ENCODE peak calls at places on chromosomes 5 and 9, in seven cellular contexts. T is CD8-positive, alpha-beta T cell; J is RWPE2; P is fibroblast of lung; R is psoas muscle; G is left ventricle myocardium inferior; K is endodermal cell. B is an unnamed sample. For H3K27me3, the result is how much of the 10 kb centered on the place peaks cover.

GRCh38 chr5:61245936-61246335 is 83.7 kb upstream of the SMIM15 start:
- DNase-seq in T (no peak), J (no peak), P (no peak), R (no peak), G (no peak), K (no peak), B (no peak)

GRCh38 chr5:179217356-179217755 is 127.9 kb downstream of the ADAMTS2 start:
- DNase-seq in T (no peak), J (no peak), P (peak), R (no peak), G (no peak), K (no peak), B (no peak)

GRCh38 chr9:92350129-92350739 is 24.5 kb downstream of the CENPP start:
- DNase-seq in T (no peak), J (no peak), P (peak), R (no peak), G (no peak), K (no peak), B (no peak)

GRCh38 chr9:83477571-83477970 is 60.6 kb downstream of the FRMD3 start:
- DNase-seq in T (no peak), J (no peak), P (no peak), R (no peak), G (no peak), K (no peak), B (no peak)

GRCh38 chr9:20941177-20941690 is 90.2 kb downstream of the HACD4 start:
- DNase-seq in T (peak), J (no peak), P (peak), R (no peak), G (peak), K (peak), B (no peak)

GRCh38 chr5:170238456-170238855 is 5.7 kb downstream of the C5orf58 start:
- DNase-seq in T (no peak), J (no peak), P (no peak), R (no peak), G (no peak), K (no peak), B (no peak)

GRCh38 chr5:172178301-172179031 is 9.6 kb downstream of the STK10 start:
- DNase-seq in T (peak), J (no peak), P (no peak), R (no peak), G (no peak), K (no peak), B (no peak)

GRCh38 chr5:74651710-74652109 is 11.2 kb upstream of the ENC1 start:
- DNase-seq in T (no peak), J (no peak), P (no peak), R (no peak), G (no peak), K (no peak), B (no peak)

GRCh38 chr5:120779674-120780073 is 315.6 kb downstream of the PRR16 start:
- DNase-seq in T (no peak), J (no peak), P (peak), R (no peak), G (no peak), K (no peak), B (no peak)

GRCh38 chr5:172637740-172638139 is 3.3 kb upstream of the NEURL1B start:
- DNase-seq in T (no peak), J (peak), P (no peak), R (no peak), G (no peak), K (no peak), B (no peak)

GRCh38 chr5:89399553-89399952 is 516.6 kb upstream of the MEF2C start:
- DNase-seq in T (no peak), J (no peak), P (no peak), R (no peak), G (no peak), K (no peak), B (no peak)

GRCh38 chr5:133664422-133664821 is 52.1 kb upstream of the FSTL4 start:
- DNase-seq in T (no peak), J (peak), P (no peak), R (no peak), G (no peak), K (peak), B (no peak)

GRCh38 chr5:57889558-57889957 is 406.9 kb upstream of the ACTBL2 start:
- DNase-seq in T (no peak), J (peak), P (peak), R (no peak), G (no peak), K (peak), B (no peak)

GRCh38 chr5:51465165-51465564 is 81.9 kb downstream of the ISL1 start:
- DNase-seq in T (no peak), J (no peak), P (no peak), R (no peak), G (no peak), K (no peak), B (no peak)

GRCh38 chr9:114303977-114304376 is 18.9 kb upstream of the ORM1 start:
- DNase-seq in T (no peak), J (peak), P (no peak), R (no peak), G (no peak), K (no peak), B (no peak)

GRCh38 chr5:54895816-54896341 is 89.5 kb downstream of the ESM1 start:
- DNase-seq in T (no peak), J (no peak), P (peak), R (no peak), G (no peak), K (peak), B (no peak)

GRCh38 chr9:91192785-91193657 is 168.7 kb downstream of the AUH start:
- DNase-seq in T (peak), J (no peak), P (peak), R (peak), G (peak), K (peak), B (peak)

GRCh38 chr5:173138707-173139106 is 5.6 kb upstream of the BNIP1 start:
- DNase-seq in T (no peak), J (no peak), P (no peak), R (no peak), G (no peak), K (no peak), B (no peak)

DNA sequence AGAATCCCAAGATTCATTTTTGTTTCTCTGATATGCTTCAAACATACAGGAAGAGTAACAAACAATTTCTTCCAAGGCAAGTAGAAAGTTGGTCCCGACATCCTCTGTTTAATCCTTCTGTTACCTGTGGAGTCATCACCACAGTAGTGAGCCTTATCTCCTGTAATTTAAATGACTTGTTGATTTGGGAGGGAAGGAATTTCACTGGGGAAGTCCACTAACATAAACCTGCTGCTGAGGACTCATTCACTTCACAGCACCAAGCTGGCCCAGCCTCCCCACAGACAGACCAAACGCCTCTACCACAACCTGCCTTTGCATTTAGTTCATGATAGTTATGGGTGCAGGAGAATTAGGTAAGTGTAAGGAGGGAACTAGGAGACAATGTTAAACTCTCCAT is 63.2 kb downstream of the PRKACG start:
- DNase-seq in T (no peak), J (no peak), P (no peak), R (no peak), G (no peak), K (peak), B (no peak)
- H3K27me3 ChIP-seq in T (under half), J (under half), P (under half), R (under half), G (under half), K (under half), B (under half)

GRCh38 chr5:73419414-73420390 is 28.9 kb downstream of the FOXD1 start:
- DNase-seq in T (no peak), J (no peak), P (peak), R (peak), G (no peak), K (peak), B (no peak)
- H3K27ac ChIP-seq in T (no peak), J (no peak), P (no peak), R (no peak), G (no peak), K (no peak), B (no peak)

DNA sequence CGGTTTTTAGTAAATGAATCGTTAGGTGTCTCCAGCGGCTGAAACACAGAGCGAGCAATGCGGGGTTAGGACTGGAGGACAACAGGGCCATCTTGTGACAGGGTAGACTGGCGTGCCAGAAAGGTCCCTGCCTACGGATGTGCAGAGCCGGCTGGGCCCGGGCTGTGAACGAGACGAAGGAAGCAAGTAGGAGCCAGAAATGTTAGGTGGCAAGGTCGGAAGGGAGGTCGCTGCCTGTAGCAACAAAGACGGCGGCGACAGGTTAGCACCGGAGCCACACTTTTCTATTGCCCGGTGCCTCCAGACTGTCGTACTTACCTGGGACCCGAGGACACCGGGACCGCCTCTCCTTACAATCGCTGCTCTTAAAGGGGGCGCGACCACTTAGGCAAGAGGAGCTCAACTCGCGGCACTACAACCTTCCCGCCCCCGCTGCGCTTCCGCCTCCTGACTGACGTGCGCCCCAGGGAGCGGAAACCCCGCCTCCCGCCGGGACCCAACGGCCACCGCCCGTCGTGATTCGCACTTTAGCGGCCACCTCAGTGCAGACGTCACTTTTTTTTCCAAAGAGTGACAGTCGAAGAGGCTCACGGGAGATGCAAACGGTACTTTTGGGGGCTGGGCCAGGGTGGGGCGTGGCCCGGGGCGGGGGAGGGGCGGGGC is at the start of gene INIP:
- DNase-seq in T (peak), J (peak), P (peak), R (peak), G (peak), K (peak), B (peak)
- TF ChIP-seq CTCF in T (no peak), J (peak), P (no peak), R (no peak), G (peak), K (no peak), B (no peak)

GRCh38 chr5:128446-128845 is 36.5 kb downstream of the PLEKHG4B start:
- DNase-seq in T (no peak), J (no peak), P (no peak), R (no peak), G (no peak), K (no peak), B (no peak)
- H3K27me3 ChIP-seq in T (under half), J (under half), P (under half), R (under half), G (under half), K (under half), B (under half)

GRCh38 chr9:4837768-4838546 is 45.2 kb downstream of the RCL1 start:
- DNase-seq in T (no peak), J (no peak), P (peak), R (peak), G (no peak), K (no peak), B (no peak)
- H3K27ac ChIP-seq in T (no peak), J (no peak), P (peak), R (peak), G (no peak), K (no peak), B (no peak)

DNA sequence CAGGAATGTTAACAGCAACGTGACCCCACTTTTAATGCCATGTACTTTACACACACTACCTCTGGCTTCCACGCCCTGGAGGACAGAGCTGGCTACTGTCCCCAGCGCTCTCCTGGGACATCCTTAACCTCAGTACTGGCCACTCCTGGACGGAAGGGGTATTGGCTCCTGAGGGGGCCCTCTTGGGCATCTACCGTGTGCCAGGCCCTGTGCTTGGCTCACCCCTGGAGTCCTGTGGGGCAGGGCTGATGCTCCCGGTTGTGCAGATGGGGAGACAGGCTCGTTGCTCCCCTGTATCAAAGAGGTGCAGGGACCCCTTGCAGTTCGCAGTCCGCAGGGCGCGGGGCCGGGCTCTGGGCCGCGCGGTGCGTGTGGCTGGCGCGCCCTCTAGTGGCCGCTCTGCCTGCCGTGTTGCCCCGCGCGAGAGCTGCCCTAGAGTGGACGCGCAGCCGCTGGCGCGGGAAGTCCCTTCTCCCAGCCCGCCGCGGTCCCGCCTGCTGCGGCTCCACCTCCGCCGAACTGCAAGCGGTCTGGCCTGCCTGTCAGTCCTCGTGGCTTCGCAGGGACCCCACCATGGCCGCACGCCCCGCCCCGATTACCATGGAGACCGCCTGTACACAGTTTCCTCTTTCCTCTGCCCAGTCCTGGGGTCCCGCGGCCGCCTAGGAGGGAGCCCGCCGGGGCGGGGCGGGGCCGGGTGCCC is at the start of gene WDR38:
- DNase-seq in T (peak), J (no peak), P (peak), R (peak), G (peak), K (peak), B (peak)
- TF ChIP-seq CTCF in T (peak), J (peak), P (peak), R (peak), G (peak), K (peak), B (peak)

GRCh38 chr5:24598926-24599325 is 45.9 kb downstream of the CDH10 start:
- DNase-seq in T (no peak), J (no peak), P (no peak), R (no peak), G (no peak), K (no peak), B (no peak)
- H3K27me3 ChIP-seq in T (under half), J (under half), P (under half), R (under half), G (under half), K (under half), B (under half)

GRCh38 chr9:86962692-86963091 is 15.4 kb upstream of the GAS1 start:
- DNase-seq in T (no peak), J (no peak), P (no peak), R (no peak), G (no peak), K (no peak), B (no peak)

GRCh38 chr9:86958203-86958602 is 10.9 kb upstream of the GAS1 start:
- DNase-seq in T (no peak), J (no peak), P (no peak), R (no peak), G (no peak), K (no peak), B (no peak)

GRCh38 chr9:86965627-86966395 is 18.5 kb upstream of the GAS1 start:
- DNase-seq in T (no peak), J (no peak), P (peak), R (no peak), G (no peak), K (no peak), B (no peak)

GRCh38 chr9:86955554-86955953 is 8.2 kb upstream of the GAS1 start:
- DNase-seq in T (no peak), J (no peak), P (no peak), R (no peak), G (no peak), K (no peak), B (no peak)

DNA sequence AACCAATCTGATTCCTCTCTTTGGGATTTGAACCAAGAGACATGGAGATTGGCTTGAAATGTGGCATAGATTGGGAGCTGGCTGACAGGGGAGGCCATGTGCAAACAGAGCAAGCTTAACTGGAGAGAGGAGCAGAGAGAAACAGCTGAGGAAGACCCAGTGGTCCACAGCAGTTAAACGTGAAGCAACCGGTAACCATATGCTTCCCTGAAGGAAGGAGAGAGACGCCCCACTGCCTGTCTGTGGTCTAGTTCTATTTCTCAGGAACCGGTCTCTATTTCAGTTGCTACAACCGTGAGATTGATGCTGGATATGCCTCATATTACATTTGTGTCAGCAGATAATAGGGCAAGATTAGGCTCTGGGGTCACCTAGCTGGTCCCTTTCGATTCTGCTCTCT is 13.6 kb upstream of the GAS1 start:
- DNase-seq in T (no peak), J (no peak), P (no peak), R (no peak), G (no peak), K (no peak), B (no peak)
- H3K27ac ChIP-seq in T (no peak), J (no peak), P (no peak), R (no peak), G (no peak), K (no peak), B (no peak)

GRCh38 chr5:933251-933861 is 40.7 kb downstream of the TRIP13 start:
- DNase-seq in T (no peak), J (no peak), P (no peak), R (no peak), G (no peak), K (no peak), B (no peak)
- TF ChIP-seq CTCF in T (no peak), J (no peak), P (no peak), R (no peak), G (no peak), K (no peak), B (no peak)

DNA sequence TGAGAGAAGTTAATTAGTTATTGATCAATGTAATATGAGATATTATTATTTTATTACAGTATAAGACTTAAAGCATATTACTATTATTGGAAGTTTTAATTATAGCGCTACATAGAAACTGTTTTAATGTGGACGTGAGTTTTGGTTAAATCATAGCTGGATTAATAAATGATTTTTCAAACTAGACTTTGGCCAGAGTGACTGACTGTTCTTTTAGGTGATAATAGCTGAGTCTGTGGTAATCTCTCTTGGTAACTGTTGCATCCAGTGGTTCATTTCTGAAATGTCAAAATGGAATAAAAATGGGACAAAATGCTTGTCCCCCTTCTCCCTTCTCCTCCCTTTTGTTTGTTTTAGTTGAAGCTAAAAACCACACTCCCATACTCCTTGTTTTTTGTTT is 28.1 kb downstream of the ANKHD1 start:
- DNase-seq in T (no peak), J (no peak), P (no peak), R (no peak), G (no peak), K (no peak), B (no peak)
- H3K27me3 ChIP-seq in T (under half), J (under half), P (under half), R (under half), G (under half), K (under half), B (under half)